ENCODE peak calls at places on chromosomes 1 and 21, in ten cellular contexts. F, U, J, X, A, C, K, P, S and O are unnamed samples.

GRCh38 chr1:204407314-204407971 is 4.2 kb downstream of the PPP1R15B start:
- DNase-seq in F (no peak), U (no peak), J (no peak), X (no peak), A (no peak), C (no peak), K (no peak), P (no peak), S (no peak), O (no peak)

GRCh38 chr1:174221681-174222080 is 62.4 kb downstream of the RABGAP1L start:
- DNase-seq in F (no peak), U (no peak), J (no peak), X (no peak), A (no peak), C (no peak), K (no peak), P (no peak), S (no peak), O (no peak)

GRCh38 chr1:64934115-64934880 is 32.1 kb downstream of the JAK1 start:
- DNase-seq in F (no peak), U (no peak), J (no peak), X (no peak), A (peak), C (no peak), K (peak), P (peak), S (no peak), O (peak)

GRCh38 chr1:248807067-248807737 is 18.5 kb downstream of the SH3BP5L start:
- DNase-seq in F (peak), U (peak), J (peak), X (peak), A (peak), C (peak), K (peak), P (no peak), S (no peak), O (peak)

GRCh38 chr1:25616932-25617625 is 488 bp downstream of the MAN1C1 start:
- DNase-seq in F (peak), U (no peak), J (no peak), X (no peak), A (no peak), C (no peak), K (no peak), P (no peak), S (no peak), O (no peak)

GRCh38 chr1:77283701-77284425 is 2.0 kb downstream of the AK5 start:
- DNase-seq in F (no peak), U (no peak), J (no peak), X (no peak), A (no peak), C (no peak), K (no peak), P (no peak), S (no peak), O (no peak)

GRCh38 chr1:193960499-193960898 is 774.1 kb upstream of the B3GALT2 start:
- DNase-seq in F (no peak), U (no peak), J (no peak), X (no peak), A (no peak), C (no peak), K (no peak), P (peak), S (no peak), O (no peak)

GRCh38 chr1:30670195-30671060 is 53.0 kb downstream of the MATN1 start:
- DNase-seq in F (peak), U (no peak), J (no peak), X (no peak), A (peak), C (no peak), K (peak), P (peak), S (no peak), O (peak)

GRCh38 chr21:44710756-44711326 is 531 bp downstream of the TSPEAR start:
- DNase-seq in F (peak), U (peak), J (no peak), X (no peak), A (peak), C (no peak), K (no peak), P (no peak), S (no peak), O (peak)

GRCh38 chr1:215567491-215568286 is 585 bp downstream of the KCTD3 start:
- DNase-seq in F (peak), U (peak), J (no peak), X (peak), A (peak), C (peak), K (peak), P (peak), S (peak), O (peak)

GRCh38 chr1:43121251-43121650 is 50.8 kb downstream of the EBNA1BP2 start:
- DNase-seq in F (no peak), U (no peak), J (no peak), X (no peak), A (peak), C (no peak), K (no peak), P (no peak), S (no peak), O (no peak)

GRCh38 chr1:158932171-158932570 is 819 bp downstream of the PYHIN1 start:
- DNase-seq in F (no peak), U (no peak), J (no peak), X (no peak), A (peak), C (no peak), K (no peak), P (no peak), S (no peak), O (no peak)

GRCh38 chr1:203985044-203985443 is 87.9 kb upstream of the SOX13 start:
- DNase-seq in F (no peak), U (peak), J (no peak), X (no peak), A (no peak), C (no peak), K (peak), P (no peak), S (no peak), O (no peak)

GRCh38 chr1:24803220-24803619 is 58.0 kb downstream of the CLIC4 start:
- DNase-seq in F (no peak), U (no peak), J (no peak), X (no peak), A (peak), C (no peak), K (peak), P (no peak), S (no peak), O (peak)

GRCh38 chr21:41369915-41370839 is 8.3 kb downstream of the MX2 start:
- DNase-seq in F (peak), U (no peak), J (no peak), X (peak), A (no peak), C (no peak), K (no peak), P (no peak), S (no peak), O (no peak)

GRCh38 chr1:202143768-202144509 is 598 bp downstream of the ARL8A start:
- DNase-seq in F (peak), U (peak), J (peak), X (peak), A (no peak), C (peak), K (peak), P (no peak), S (no peak), O (no peak)

GRCh38 chr1:175874081-175874480 is 130.7 kb upstream of the TNR start:
- DNase-seq in F (no peak), U (no peak), J (no peak), X (no peak), A (no peak), C (no peak), K (no peak), P (no peak), S (no peak), O (peak)

GRCh38 chr21:16644690-16645089 is 868.2 kb upstream of the CXADR start:
- DNase-seq in F (no peak), U (no peak), J (no peak), X (no peak), A (peak), C (no peak), K (peak), P (peak), S (no peak), O (peak)

GRCh38 chr1:11046270-11046566 is 821 bp downstream of the MASP2 start:
- DNase-seq in F (peak), U (no peak), J (no peak), X (no peak), A (no peak), C (no peak), K (no peak), P (no peak), S (no peak), O (no peak)

GRCh38 chr1:80657048-80657653 is 1143.6 kb upstream of the ADGRL2 start:
- DNase-seq in F (no peak), U (no peak), J (no peak), X (no peak), A (no peak), C (no peak), K (no peak), P (no peak), S (no peak), O (no peak)

GRCh38 chr21:36796070-36796469 is 97.2 kb downstream of the SIM2 start:
- DNase-seq in F (no peak), U (no peak), J (no peak), X (no peak), A (no peak), C (no peak), K (no peak), P (no peak), S (no peak), O (no peak)

GRCh38 chr1:235017719-235018118 is 110.9 kb downstream of the TOMM20 start:
- DNase-seq in F (no peak), U (no peak), J (no peak), X (no peak), A (peak), C (no peak), K (no peak), P (no peak), S (no peak), O (peak)

GRCh38 chr21:33643658-33644311 is 1.5 kb downstream of the ITSN1 start:
- DNase-seq in F (no peak), U (no peak), J (no peak), X (no peak), A (no peak), C (peak), K (peak), P (peak), S (no peak), O (no peak)

GRCh38 chr1:228214921-228215662 is 7.2 kb downstream of the OBSCN start:
- DNase-seq in F (no peak), U (no peak), J (no peak), X (no peak), A (no peak), C (no peak), K (no peak), P (no peak), S (peak), O (no peak)

GRCh38 chr1:212030936-212031528 is 4.3 kb downstream of the INTS7 start:
- DNase-seq in F (no peak), U (no peak), J (no peak), X (no peak), A (peak), C (no peak), K (peak), P (peak), S (no peak), O (peak)

GRCh38 chr1:221435510-221435909 is 306.4 kb downstream of the DUSP10 start:
- DNase-seq in F (no peak), U (no peak), J (no peak), X (peak), A (peak), C (no peak), K (peak), P (peak), S (no peak), O (peak)

GRCh38 chr1:6672558-6672957 is 29.1 kb downstream of the DNAJC11 start:
- DNase-seq in F (no peak), U (no peak), J (no peak), X (no peak), A (no peak), C (no peak), K (peak), P (no peak), S (no peak), O (no peak)

GRCh38 chr1:158283965-158284364 is 5.8 kb upstream of the CD1C start:
- DNase-seq in F (no peak), U (no peak), J (no peak), X (peak), A (no peak), C (no peak), K (no peak), P (no peak), S (no peak), O (no peak)

GRCh38 chr1:94697839-94698238 is 122.3 kb upstream of the SLC44A3 start:
- DNase-seq in F (no peak), U (no peak), J (no peak), X (no peak), A (no peak), C (no peak), K (no peak), P (no peak), S (no peak), O (no peak)

GRCh38 chr1:154951901-154952657 is 3.8 kb downstream of the PBXIP1 start:
- DNase-seq in F (no peak), U (no peak), J (no peak), X (peak), A (no peak), C (no peak), K (no peak), P (no peak), S (no peak), O (no peak)

GRCh38 chr1:1014896-1015681 is 1.8 kb downstream of the ISG15 start:
- DNase-seq in F (no peak), U (peak), J (no peak), X (no peak), A (no peak), C (no peak), K (no peak), P (no peak), S (no peak), O (peak)

GRCh38 chr21:39083377-39084008 is 99.8 kb downstream of the PSMG1 start:
- DNase-seq in F (peak), U (no peak), J (peak), X (no peak), A (peak), C (no peak), K (peak), P (no peak), S (no peak), O (peak)

GRCh38 chr1:243375596-243375995 is 119.8 kb downstream of the SDCCAG8 start:
- DNase-seq in F (no peak), U (no peak), J (no peak), X (no peak), A (no peak), C (no peak), K (no peak), P (no peak), S (no peak), O (no peak)

GRCh38 chr1:205004296-205004813 is 38.7 kb upstream of the CNTN2 start:
- DNase-seq in F (no peak), U (no peak), J (no peak), X (no peak), A (no peak), C (no peak), K (no peak), P (no peak), S (no peak), O (no peak)

GRCh38 chr1:25232866-25233784 is 823 bp upstream of the SYF2 start:
- DNase-seq in F (peak), U (peak), J (peak), X (peak), A (peak), C (peak), K (peak), P (peak), S (peak), O (peak)

GRCh38 chr1:116259665-116260064 is 113.4 kb upstream of the ATP1A1 start:
- DNase-seq in F (no peak), U (no peak), J (no peak), X (peak), A (no peak), C (no peak), K (no peak), P (no peak), S (no peak), O (no peak)

GRCh38 chr1:27348861-27349783 is 7.3 kb downstream of the SYTL1 start:
- DNase-seq in F (peak), U (peak), J (peak), X (no peak), A (peak), C (peak), K (peak), P (no peak), S (peak), O (peak)

GRCh38 chr1:27349784-27350672 is 8.2 kb downstream of the SYTL1 start:
- DNase-seq in F (peak), U (peak), J (peak), X (no peak), A (peak), C (no peak), K (peak), P (peak), S (peak), O (no peak)

GRCh38 chr1:27353166-27353565 is 11.3 kb downstream of the SYTL1 start:
- DNase-seq in F (no peak), U (no peak), J (no peak), X (no peak), A (no peak), C (no peak), K (no peak), P (no peak), S (no peak), O (no peak)

GRCh38 chr1:27351541-27352107 is 9.8 kb downstream of the SYTL1 start:
- DNase-seq in F (no peak), U (no peak), J (no peak), X (no peak), A (no peak), C (no peak), K (no peak), P (no peak), S (no peak), O (no peak)

DNA sequence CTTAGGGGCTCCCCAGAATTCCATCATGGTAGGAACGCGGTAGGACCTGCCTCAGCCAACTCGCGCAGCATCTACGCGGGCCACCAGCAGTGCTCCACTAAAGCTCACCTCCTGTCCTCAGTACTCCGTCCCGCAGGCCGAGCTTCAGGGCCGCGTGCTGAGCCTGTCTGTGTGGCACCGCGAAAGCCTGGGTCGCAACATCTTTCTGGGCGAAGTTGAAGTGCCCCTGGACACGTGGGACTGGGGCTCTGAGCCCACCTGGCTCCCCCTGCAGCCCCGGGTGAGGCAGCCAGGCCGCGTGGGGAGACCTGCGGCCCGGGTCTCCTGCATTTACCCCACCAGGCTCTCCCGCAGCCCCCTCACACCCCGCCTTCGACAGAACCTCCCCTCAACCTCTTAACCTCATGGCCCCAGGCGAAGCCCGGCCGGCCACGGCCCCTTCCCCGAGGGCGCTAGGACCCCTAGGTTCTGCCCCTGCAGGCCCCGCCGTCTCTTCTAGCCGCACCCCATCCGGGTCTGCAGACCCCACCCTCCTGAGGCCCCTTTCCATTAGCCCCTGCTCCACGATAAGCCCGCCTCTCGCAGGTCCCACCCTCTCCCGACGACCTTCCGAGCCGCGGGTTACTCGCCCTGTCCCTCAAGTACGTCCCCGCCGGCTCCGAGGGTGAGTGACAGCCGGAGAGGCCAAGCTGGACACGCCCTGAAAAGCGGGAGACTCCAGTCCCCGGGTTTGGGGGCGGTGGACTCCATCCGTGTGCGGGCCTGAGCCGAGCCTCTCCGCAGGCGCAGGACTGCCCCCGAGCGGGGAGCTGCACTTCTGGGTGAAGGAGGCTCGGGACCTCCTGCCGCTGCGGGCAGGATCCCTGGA is 9.1 kb downstream of the SYTL1 start:
- DNase-seq in F (peak), U (peak), J (no peak), X (no peak), A (no peak), C (peak), K (peak), P (no peak), S (no peak), O (no peak)
- TF ChIP-seq CTCF in F (no peak), U (peak), J (no peak), X (no peak), A (no peak), C (no peak), K (peak), P (no peak), S (no peak), O (no peak)

GRCh38 chr1:117842408-117843170 is 86.8 kb downstream of the GDAP2 start:
- DNase-seq in F (no peak), U (peak), J (no peak), X (no peak), A (no peak), C (peak), K (no peak), P (no peak), S (no peak), O (no peak)
- TF ChIP-seq CTCF in F (no peak), U (peak), J (no peak), X (no peak), A (no peak), C (peak), K (no peak), P (peak), S (no peak), O (no peak)

GRCh38 chr1:225004396-225004795 is 74.9 kb downstream of the DNAH14 start:
- DNase-seq in F (no peak), U (no peak), J (no peak), X (no peak), A (no peak), C (no peak), K (no peak), P (no peak), S (no peak), O (no peak)
- TF ChIP-seq CTCF in F (no peak), U (peak), J (no peak), X (no peak), A (peak), C (no peak), K (peak), P (peak), S (no peak), O (peak)

DNA sequence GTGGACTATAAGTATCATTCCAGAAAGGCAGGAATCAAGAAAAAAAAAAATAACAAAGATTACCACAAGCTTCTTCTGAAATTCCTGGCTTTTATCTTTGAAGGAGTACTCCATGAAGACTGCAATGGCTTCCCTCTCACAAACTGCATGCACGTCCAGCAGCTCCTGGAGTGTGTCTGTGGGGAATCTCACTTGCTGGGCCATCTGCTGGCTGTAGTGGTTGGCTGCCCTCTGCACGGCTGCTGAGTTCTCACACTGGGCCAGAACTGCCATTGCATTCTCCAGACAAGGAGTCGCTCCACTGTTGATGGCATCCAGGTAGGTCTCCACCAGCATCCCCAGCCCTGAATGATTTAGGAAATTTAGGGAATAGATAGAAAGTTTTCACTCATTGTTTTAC is 23.3 kb upstream of the GBP2 start:
- DNase-seq in F (no peak), U (peak), J (no peak), X (no peak), A (no peak), C (peak), K (peak), P (peak), S (no peak), O (no peak)
- TF ChIP-seq CTCF in F (no peak), U (peak), J (no peak), X (no peak), A (peak), C (no peak), K (peak), P (peak), S (no peak), O (no peak)

DNA sequence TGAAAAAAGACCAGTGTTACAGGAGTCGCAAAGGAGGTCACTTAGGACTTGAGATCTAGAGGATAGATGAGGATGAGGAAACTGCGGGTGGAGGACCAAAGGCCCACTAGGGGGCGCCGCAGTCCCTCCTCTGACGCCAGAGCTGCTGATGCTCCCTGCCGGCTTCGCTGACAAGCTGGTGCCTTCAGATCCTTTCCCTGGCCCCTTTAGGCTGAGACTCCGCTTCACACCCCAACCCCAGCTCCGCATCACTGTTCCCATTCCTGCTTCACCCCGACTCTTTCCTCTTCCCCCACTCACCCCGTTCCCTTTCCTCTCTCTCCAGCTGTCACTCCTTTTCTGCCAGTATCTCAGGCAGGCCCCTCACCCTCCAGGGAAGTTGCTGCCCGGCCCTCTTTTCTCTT is 4.3 kb downstream of the KCNJ9 start:
- DNase-seq in F (peak), U (peak), J (peak), X (peak), A (peak), C (peak), K (peak), P (peak), S (peak), O (peak)
- TF ChIP-seq CTCF in F (peak), U (peak), J (peak), X (peak), A (peak), C (peak), K (peak), P (peak), S (peak), O (peak)